ENCODE peak calls at places on chromosomes 1 and 21, in seven cellular contexts. One of them, this sample, is unnamed.

GRCh38 chr1:35222322-35223108 is 29.6 kb upstream of the SFPQ start:
- DNase-seq in SJCRH30: no peak
- DNase-seq in NCI-H2227 treated with DMSO at 0.1 percent for 48 hours: no peak
- DNase-seq in effector CD4-positive, alpha-beta T cell: no peak
- DNase-seq in AG08396: peak
- DNase-seq in COLO829: no peak
- DNase-seq in A549: no peak
- DNase-seq in this sample: no peak

GRCh38 chr1:6577831-6578525 is 1.8 kb upstream of the ZBTB48 start:
- DNase-seq in COLO829: peak
- DNase-seq in A549: no peak
- DNase-seq in NCI-H2227 treated with DMSO at 0.1 percent for 48 hours: no peak
- DNase-seq in SJCRH30: no peak
- DNase-seq in effector CD4-positive, alpha-beta T cell: no peak
- DNase-seq in AG08396: no peak
- DNase-seq in this sample: no peak

GRCh38 chr21:40618216-40618615 is 228.7 kb downstream of the DSCAM start:
- DNase-seq in AG08396: no peak
- DNase-seq in SJCRH30: no peak
- DNase-seq in COLO829: no peak
- DNase-seq in NCI-H2227 treated with DMSO at 0.1 percent for 48 hours: no peak
- DNase-seq in effector CD4-positive, alpha-beta T cell: no peak
- DNase-seq in A549: no peak
- DNase-seq in this sample: no peak

GRCh38 chr1:31390071-31390470 is 17.2 kb upstream of the FABP3 start:
- DNase-seq in A549: no peak
- DNase-seq in SJCRH30: no peak
- DNase-seq in effector CD4-positive, alpha-beta T cell: no peak
- DNase-seq in NCI-H2227 treated with DMSO at 0.1 percent for 48 hours: no peak
- DNase-seq in COLO829: no peak
- DNase-seq in AG08396: no peak
- DNase-seq in this sample: peak

GRCh38 chr1:234611153-234611798 is 1.3 kb upstream of the IRF2BP2 start:
- DNase-seq in AG08396: no peak
- DNase-seq in NCI-H2227 treated with DMSO at 0.1 percent for 48 hours: peak
- DNase-seq in effector CD4-positive, alpha-beta T cell: peak
- DNase-seq in A549: peak
- DNase-seq in SJCRH30: no peak
- DNase-seq in COLO829: peak
- DNase-seq in this sample: peak

GRCh38 chr1:183318433-183318832 is 99.7 kb downstream of the NMNAT2 start:
- DNase-seq in NCI-H2227 treated with DMSO at 0.1 percent for 48 hours: no peak
- DNase-seq in A549: peak
- DNase-seq in effector CD4-positive, alpha-beta T cell: no peak
- DNase-seq in COLO829: no peak
- DNase-seq in AG08396: peak
- DNase-seq in SJCRH30: peak
- DNase-seq in this sample: no peak

GRCh38 chr1:219659005-219659632 is 46.2 kb upstream of the ZC3H11B start:
- DNase-seq in AG08396: no peak
- DNase-seq in NCI-H2227 treated with DMSO at 0.1 percent for 48 hours: no peak
- DNase-seq in SJCRH30: no peak
- DNase-seq in COLO829: no peak
- DNase-seq in A549: no peak
- DNase-seq in effector CD4-positive, alpha-beta T cell: no peak
- DNase-seq in this sample: no peak

GRCh38 chr1:113846391-113847035 is 25.0 kb downstream of the PTPN22 start:
- DNase-seq in A549: no peak
- DNase-seq in SJCRH30: no peak
- DNase-seq in NCI-H2227 treated with DMSO at 0.1 percent for 48 hours: no peak
- DNase-seq in AG08396: no peak
- DNase-seq in effector CD4-positive, alpha-beta T cell: no peak
- DNase-seq in COLO829: no peak
- DNase-seq in this sample: no peak

GRCh38 chr1:54800899-54801759 is at the start of gene TTC22:
- DNase-seq in SJCRH30: no peak
- DNase-seq in A549: no peak
- DNase-seq in effector CD4-positive, alpha-beta T cell: peak
- DNase-seq in COLO829: no peak
- DNase-seq in NCI-H2227 treated with DMSO at 0.1 percent for 48 hours: no peak
- DNase-seq in AG08396: no peak
- DNase-seq in this sample: peak

GRCh38 chr1:77413541-77414335 is 131.9 kb downstream of the AK5 start:
- DNase-seq in A549: no peak
- DNase-seq in AG08396: no peak
- DNase-seq in effector CD4-positive, alpha-beta T cell: no peak
- DNase-seq in COLO829: no peak
- DNase-seq in SJCRH30: no peak
- DNase-seq in NCI-H2227 treated with DMSO at 0.1 percent for 48 hours: no peak
- DNase-seq in this sample: no peak

GRCh38 chr1:18458751-18459133 is 22.0 kb upstream of the KLHDC7A start:
- DNase-seq in SJCRH30: no peak
- DNase-seq in A549: no peak
- DNase-seq in effector CD4-positive, alpha-beta T cell: no peak
- DNase-seq in NCI-H2227 treated with DMSO at 0.1 percent for 48 hours: peak
- DNase-seq in COLO829: no peak
- DNase-seq in AG08396: no peak
- DNase-seq in this sample: no peak

GRCh38 chr1:51664412-51665240 is 47.7 kb downstream of the OSBPL9 start:
- DNase-seq in effector CD4-positive, alpha-beta T cell: no peak
- DNase-seq in SJCRH30: no peak
- DNase-seq in A549: no peak
- DNase-seq in AG08396: no peak
- DNase-seq in COLO829: no peak
- DNase-seq in NCI-H2227 treated with DMSO at 0.1 percent for 48 hours: no peak
- DNase-seq in this sample: no peak

GRCh38 chr1:187396226-187396625 is 567.5 kb downstream of the PLA2G4A start:
- DNase-seq in effector CD4-positive, alpha-beta T cell: no peak
- DNase-seq in SJCRH30: peak
- DNase-seq in COLO829: no peak
- DNase-seq in AG08396: no peak
- DNase-seq in NCI-H2227 treated with DMSO at 0.1 percent for 48 hours: no peak
- DNase-seq in A549: no peak
- DNase-seq in this sample: no peak

GRCh38 chr21:35239811-35240219 is 190.7 kb upstream of the RUNX1 start:
- DNase-seq in COLO829: no peak
- DNase-seq in SJCRH30: peak
- DNase-seq in A549: no peak
- DNase-seq in AG08396: no peak
- DNase-seq in effector CD4-positive, alpha-beta T cell: no peak
- DNase-seq in NCI-H2227 treated with DMSO at 0.1 percent for 48 hours: no peak
- DNase-seq in this sample: no peak

GRCh38 chr1:112575154-112575804 is 43.7 kb downstream of the ST7L start:
- DNase-seq in SJCRH30: peak
- DNase-seq in A549: peak
- DNase-seq in NCI-H2227 treated with DMSO at 0.1 percent for 48 hours: no peak
- DNase-seq in AG08396: peak
- DNase-seq in COLO829: peak
- DNase-seq in effector CD4-positive, alpha-beta T cell: no peak
- DNase-seq in this sample: no peak

GRCh38 chr1:27487927-27488522 is 1.9 kb downstream of the WASF2 start:
- DNase-seq in effector CD4-positive, alpha-beta T cell: no peak
- DNase-seq in A549: no peak
- DNase-seq in SJCRH30: no peak
- DNase-seq in AG08396: no peak
- DNase-seq in NCI-H2227 treated with DMSO at 0.1 percent for 48 hours: no peak
- DNase-seq in COLO829: no peak
- DNase-seq in this sample: no peak

GRCh38 chr1:94009304-94009703 is 100.1 kb upstream of the GCLM start:
- DNase-seq in SJCRH30: no peak
- DNase-seq in NCI-H2227 treated with DMSO at 0.1 percent for 48 hours: no peak
- DNase-seq in AG08396: no peak
- DNase-seq in effector CD4-positive, alpha-beta T cell: no peak
- DNase-seq in COLO829: no peak
- DNase-seq in A549: no peak
- DNase-seq in this sample: no peak

GRCh38 chr1:30419831-30420230 is 303.6 kb downstream of the MATN1 start:
- DNase-seq in NCI-H2227 treated with DMSO at 0.1 percent for 48 hours: no peak
- DNase-seq in AG08396: no peak
- DNase-seq in COLO829: no peak
- DNase-seq in effector CD4-positive, alpha-beta T cell: no peak
- DNase-seq in SJCRH30: no peak
- DNase-seq in A549: no peak
- DNase-seq in this sample: no peak

GRCh38 chr1:62849031-62849430 is 65.1 kb downstream of the ATG4C start:
- DNase-seq in NCI-H2227 treated with DMSO at 0.1 percent for 48 hours: no peak
- DNase-seq in AG08396: no peak
- DNase-seq in SJCRH30: no peak
- DNase-seq in A549: peak
- DNase-seq in COLO829: no peak
- DNase-seq in effector CD4-positive, alpha-beta T cell: no peak
- DNase-seq in this sample: no peak

GRCh38 chr1:92310185-92310597 is 11.3 kb downstream of the RPAP2 start:
- DNase-seq in NCI-H2227 treated with DMSO at 0.1 percent for 48 hours: peak
- DNase-seq in AG08396: peak
- DNase-seq in A549: no peak
- DNase-seq in COLO829: peak
- DNase-seq in effector CD4-positive, alpha-beta T cell: no peak
- DNase-seq in SJCRH30: no peak
- DNase-seq in this sample: peak

GRCh38 chr1:21647431-21648373 is 21.5 kb downstream of the RAP1GAP start:
- DNase-seq in A549: peak
- DNase-seq in COLO829: peak
- DNase-seq in NCI-H2227 treated with DMSO at 0.1 percent for 48 hours: no peak
- DNase-seq in SJCRH30: peak
- DNase-seq in AG08396: peak
- DNase-seq in effector CD4-positive, alpha-beta T cell: no peak
- DNase-seq in this sample: peak

GRCh38 chr1:1089731-1090423 is 15.8 kb upstream of the RNF223 start:
- DNase-seq in effector CD4-positive, alpha-beta T cell: no peak
- DNase-seq in SJCRH30: no peak
- DNase-seq in COLO829: no peak
- DNase-seq in NCI-H2227 treated with DMSO at 0.1 percent for 48 hours: no peak
- DNase-seq in AG08396: no peak
- DNase-seq in A549: no peak
- DNase-seq in this sample: no peak

GRCh38 chr1:241600496-241600901 is 39.7 kb downstream of the CHML start:
- DNase-seq in NCI-H2227 treated with DMSO at 0.1 percent for 48 hours: no peak
- DNase-seq in AG08396: no peak
- DNase-seq in A549: no peak
- DNase-seq in COLO829: no peak
- DNase-seq in effector CD4-positive, alpha-beta T cell: no peak
- DNase-seq in SJCRH30: no peak
- DNase-seq in this sample: no peak

GRCh38 chr1:205192287-205192686 is 19.2 kb downstream of the DSTYK start:
- DNase-seq in NCI-H2227 treated with DMSO at 0.1 percent for 48 hours: no peak
- DNase-seq in effector CD4-positive, alpha-beta T cell: no peak
- DNase-seq in COLO829: no peak
- DNase-seq in A549: no peak
- DNase-seq in SJCRH30: no peak
- DNase-seq in AG08396: no peak
- DNase-seq in this sample: no peak

GRCh38 chr21:31180256-31181088 is 142.2 kb upstream of the KRTAP19-8 start:
- DNase-seq in effector CD4-positive, alpha-beta T cell: no peak
- DNase-seq in SJCRH30: peak
- DNase-seq in AG08396: peak
- DNase-seq in COLO829: peak
- DNase-seq in NCI-H2227 treated with DMSO at 0.1 percent for 48 hours: peak
- DNase-seq in A549: peak
- DNase-seq in this sample: peak

GRCh38 chr1:153535664-153536585 is at the start of gene S100A6:
- DNase-seq in A549: peak
- DNase-seq in SJCRH30: peak
- DNase-seq in COLO829: peak
- DNase-seq in AG08396: peak
- DNase-seq in NCI-H2227 treated with DMSO at 0.1 percent for 48 hours: peak
- DNase-seq in effector CD4-positive, alpha-beta T cell: peak
- DNase-seq in this sample: peak

GRCh38 chr1:164240081-164240480 is 318.9 kb upstream of the PBX1 start:
- DNase-seq in COLO829: no peak
- DNase-seq in effector CD4-positive, alpha-beta T cell: no peak
- DNase-seq in SJCRH30: peak
- DNase-seq in NCI-H2227 treated with DMSO at 0.1 percent for 48 hours: no peak
- DNase-seq in A549: peak
- DNase-seq in AG08396: no peak
- DNase-seq in this sample: no peak